ENCODE peak calls at places on chromosomes 11 and 22, in five cellular contexts. O is Right ventricle myocardium superior, G is H54, W is T-cell, I is HEK293T. S is an unnamed sample.

GRCh38 chr11:82733444-82734119 is at the start of gene FAM181B:
- DNase-seq in G (no peak), W (no peak), I (peak; percentile 70), O (peak; percentile 71), S (peak; percentile 88)

GRCh38 chr22:29482253-29482652 is 2.2 kb downstream of the NEFH start:
- DNase-seq in O (no peak), W (no peak), G (no peak), I (no peak), S (no peak)

GRCh38 chr22:42365337-42365865 is 66.8 kb downstream of the NFAM1 start:
- DNase-seq in G (no peak), O (no peak), I (no peak), W (no peak), S (no peak)

GRCh38 chr11:13446444-13446843 is 16.6 kb downstream of the BTBD10 start:
- DNase-seq in O (no peak), G (no peak), W (no peak), I (no peak), S (no peak)

GRCh38 chr11:96154802-96155520 is 188.0 kb downstream of the MAML2 start:
- DNase-seq in I (no peak), W (no peak), O (no peak), G (no peak), S (no peak)

GRCh38 chr22:30370681-30371080 is 13.9 kb downstream of the CCDC157 start:
- DNase-seq in O (no peak), W (no peak), I (no peak), G (no peak), S (no peak)

GRCh38 chr11:46290598-46291309 is 13.3 kb downstream of the CREB3L1 start:
- DNase-seq in O (peak; percentile 86), I (peak; percentile 37), G (no peak), W (no peak), S (peak; percentile 90)

GRCh38 chr11:32641361-32641760 is 57.7 kb downstream of the EIF3M start:
- DNase-seq in G (no peak), I (no peak), W (no peak), O (no peak), S (no peak)

GRCh38 chr11:76629853-76630599 is 40.5 kb downstream of the LRRC32 start:
- DNase-seq in W (no peak), O (peak; percentile 82), I (no peak), G (no peak), S (peak; percentile 90)

GRCh38 chr22:36753120-36753802 is 22.7 kb downstream of the IFT27 start:
- DNase-seq in I (no peak), G (no peak), O (no peak), W (no peak), S (peak; percentile 4)

GRCh38 chr22:21933899-21934298 is 18.7 kb downstream of the PPM1F start:
- DNase-seq in W (no peak), O (no peak), I (no peak), G (no peak), S (no peak)

GRCh38 chr11:40467771-40468170 is 991.7 kb downstream of the LRRC4C start:
- DNase-seq in I (no peak), G (no peak), O (no peak), W (no peak), S (no peak)

S was measured in kidney.